ENCODE peak calls at places on chromosomes 6 and 20, in six cellular contexts. One of them, this sample, is unnamed.

GRCh38 chr6:16769131-16769985 is 8.1 kb upstream of the ATXN1 start:
- DNase-seq in GM12878: no peak
- DNase-seq in HL-60: peak; percentile 86
- DNase-seq in A549: peak; percentile 91
- DNase-seq in HepG2: peak; percentile 39
- DNase-seq in GM23338: peak; percentile 26
- DNase-seq in this sample: peak; percentile 84

GRCh38 chr6:6803180-6803978 is 214.9 kb downstream of the LY86 start:
- DNase-seq in GM12878: no peak
- DNase-seq in HL-60: peak; percentile 79
- DNase-seq in A549: peak; percentile 18
- DNase-seq in HepG2: no peak
- DNase-seq in GM23338: no peak
- DNase-seq in this sample: peak; percentile 97

GRCh38 chr6:39062014-39062740 is 13.6 kb downstream of the GLP1R start:
- DNase-seq in GM12878: no peak
- DNase-seq in HL-60: no peak
- DNase-seq in A549: no peak
- DNase-seq in HepG2: no peak
- DNase-seq in GM23338: no peak
- DNase-seq in this sample: no peak

GRCh38 chr6:91804981-91805380 is 1218.1 kb upstream of the MAP3K7 start:
- DNase-seq in GM12878: no peak
- DNase-seq in HL-60: no peak
- DNase-seq in A549: no peak
- DNase-seq in HepG2: no peak
- DNase-seq in GM23338: no peak
- DNase-seq in this sample: no peak

GRCh38 chr6:16562498-16562897 is 198.8 kb downstream of the ATXN1 start:
- DNase-seq in GM12878: no peak
- DNase-seq in HL-60: no peak
- DNase-seq in A549: no peak
- DNase-seq in HepG2: no peak
- DNase-seq in GM23338: no peak
- DNase-seq in this sample: no peak

GRCh38 chr20:49889943-49890650 is 25.2 kb downstream of the SPATA2 start:
- DNase-seq in GM12878: no peak
- DNase-seq in HL-60: no peak
- DNase-seq in A549: no peak
- DNase-seq in HepG2: no peak
- DNase-seq in GM23338: peak; percentile 70
- DNase-seq in this sample: no peak

GRCh38 chr6:152952045-152952444 is 30.8 kb downstream of the FBXO5 start:
- DNase-seq in GM12878: no peak
- DNase-seq in HL-60: no peak
- DNase-seq in A549: no peak
- DNase-seq in HepG2: peak; percentile 34
- DNase-seq in GM23338: peak; percentile 33
- DNase-seq in this sample: no peak

GRCh38 chr6:53800976-53801375 is 6.2 kb downstream of the LRRC1 start:
- DNase-seq in GM12878: no peak
- DNase-seq in HL-60: no peak
- DNase-seq in A549: no peak
- DNase-seq in HepG2: no peak
- DNase-seq in GM23338: no peak
- DNase-seq in this sample: no peak

GRCh38 chr20:23257848-23258746 is 92.5 kb upstream of the NXT1 start:
- DNase-seq in GM12878: no peak
- DNase-seq in HL-60: no peak
- DNase-seq in A549: no peak
- DNase-seq in HepG2: no peak
- DNase-seq in GM23338: no peak
- DNase-seq in this sample: no peak

GRCh38 chr20:10647471-10647870 is 26.3 kb downstream of the JAG1 start:
- DNase-seq in GM12878: no peak
- DNase-seq in HL-60: no peak
- DNase-seq in A549: no peak
- DNase-seq in HepG2: peak; percentile 56
- DNase-seq in GM23338: peak; percentile 70
- DNase-seq in this sample: no peak

GRCh38 chr6:127120109-127120786 is 1.8 kb downstream of the RSPO3 start:
- DNase-seq in GM12878: no peak
- DNase-seq in HL-60: no peak
- DNase-seq in A549: peak; percentile 27
- DNase-seq in HepG2: no peak
- DNase-seq in GM23338: peak; percentile 49
- DNase-seq in this sample: no peak

GRCh38 chr20:20368414-20369352 is 779 bp downstream of the INSM1 start:
- DNase-seq in GM12878: no peak
- DNase-seq in HL-60: no peak
- DNase-seq in A549: peak; percentile 16
- DNase-seq in HepG2: no peak
- DNase-seq in GM23338: peak; percentile 10
- DNase-seq in this sample: no peak

GRCh38 chr6:167567142-167568033 is 242.5 kb downstream of the TTLL2 start:
- DNase-seq in GM12878: no peak
- DNase-seq in HL-60: no peak
- DNase-seq in A549: no peak
- DNase-seq in HepG2: no peak
- DNase-seq in GM23338: no peak
- DNase-seq in this sample: no peak

GRCh38 chr20:35947489-35947888 is 6.8 kb downstream of the SCAND1 start:
- DNase-seq in GM12878: no peak
- DNase-seq in HL-60: no peak
- DNase-seq in A549: peak; percentile 68
- DNase-seq in HepG2: peak; percentile 69
- DNase-seq in GM23338: peak; percentile 86
- DNase-seq in this sample: peak; percentile 42

GRCh38 chr20:38190936-38191371 is 25.9 kb upstream of the TGM2 start:
- DNase-seq in GM12878: no peak
- DNase-seq in HL-60: no peak
- DNase-seq in A549: no peak
- DNase-seq in HepG2: no peak
- DNase-seq in GM23338: no peak
- DNase-seq in this sample: no peak

GRCh38 chr6:144546807-144547206 is 261.7 kb downstream of the UTRN start:
- DNase-seq in GM12878: no peak
- DNase-seq in HL-60: no peak
- DNase-seq in A549: no peak
- DNase-seq in HepG2: no peak
- DNase-seq in GM23338: no peak
- DNase-seq in this sample: no peak

GRCh38 chr20:4637081-4637797 is 84.5 kb upstream of the PRND start:
- DNase-seq in GM12878: no peak
- DNase-seq in HL-60: no peak
- DNase-seq in A549: no peak
- DNase-seq in HepG2: no peak
- DNase-seq in GM23338: no peak
- DNase-seq in this sample: no peak

GRCh38 chr6:56047931-56048520 is 172.6 kb upstream of the BMP5 start:
- DNase-seq in GM12878: no peak
- DNase-seq in HL-60: no peak
- DNase-seq in A549: no peak
- DNase-seq in HepG2: no peak
- DNase-seq in GM23338: no peak
- DNase-seq in this sample: no peak

GRCh38 chr6:56048601-56049000 is 173.2 kb upstream of the BMP5 start:
- DNase-seq in GM12878: no peak
- DNase-seq in HL-60: no peak
- DNase-seq in A549: no peak
- DNase-seq in HepG2: no peak
- DNase-seq in GM23338: no peak
- DNase-seq in this sample: no peak

GRCh38 chr6:56043761-56044160 is 168.4 kb upstream of the BMP5 start:
- DNase-seq in GM12878: no peak
- DNase-seq in HL-60: no peak
- DNase-seq in A549: no peak
- DNase-seq in HepG2: no peak
- DNase-seq in GM23338: no peak
- DNase-seq in this sample: no peak

GRCh38 chr6:56043076-56043475 is 167.7 kb upstream of the BMP5 start:
- DNase-seq in GM12878: no peak
- DNase-seq in HL-60: no peak
- DNase-seq in A549: no peak
- DNase-seq in HepG2: no peak
- DNase-seq in GM23338: no peak
- DNase-seq in this sample: no peak

GRCh38 chr6:56046576-56046975 is 171.2 kb upstream of the BMP5 start:
- DNase-seq in GM12878: no peak
- DNase-seq in HL-60: peak; percentile 16
- DNase-seq in A549: no peak
- DNase-seq in HepG2: no peak
- DNase-seq in GM23338: no peak
- DNase-seq in this sample: no peak
- TF ChIP-seq REST in GM12878: no peak
- TF ChIP-seq REST in HL-60: no peak
- TF ChIP-seq REST in A549: no peak
- TF ChIP-seq REST in HepG2: no peak
- TF ChIP-seq REST in GM23338: no peak
- TF ChIP-seq REST in this sample: no peak

GRCh38 chr6:85192596-85192995 is 257.3 kb upstream of the NT5E start:
- DNase-seq in GM12878: no peak
- DNase-seq in HL-60: no peak
- DNase-seq in A549: no peak
- DNase-seq in HepG2: no peak
- DNase-seq in GM23338: no peak
- DNase-seq in this sample: no peak

GRCh38 chr6:85185977-85186376 is 263.9 kb upstream of the NT5E start:
- DNase-seq in GM12878: no peak
- DNase-seq in HL-60: no peak
- DNase-seq in A549: no peak
- DNase-seq in HepG2: no peak
- DNase-seq in GM23338: no peak
- DNase-seq in this sample: no peak

GRCh38 chr6:85192186-85192585 is 257.7 kb upstream of the NT5E start:
- DNase-seq in GM12878: no peak
- DNase-seq in HL-60: no peak
- DNase-seq in A549: no peak
- DNase-seq in HepG2: no peak
- DNase-seq in GM23338: no peak
- DNase-seq in this sample: no peak

GRCh38 chr6:85191656-85192055 is 258.2 kb upstream of the NT5E start:
- DNase-seq in GM12878: no peak
- DNase-seq in HL-60: no peak
- DNase-seq in A549: no peak
- DNase-seq in HepG2: no peak
- DNase-seq in GM23338: no peak
- DNase-seq in this sample: no peak

DNA sequence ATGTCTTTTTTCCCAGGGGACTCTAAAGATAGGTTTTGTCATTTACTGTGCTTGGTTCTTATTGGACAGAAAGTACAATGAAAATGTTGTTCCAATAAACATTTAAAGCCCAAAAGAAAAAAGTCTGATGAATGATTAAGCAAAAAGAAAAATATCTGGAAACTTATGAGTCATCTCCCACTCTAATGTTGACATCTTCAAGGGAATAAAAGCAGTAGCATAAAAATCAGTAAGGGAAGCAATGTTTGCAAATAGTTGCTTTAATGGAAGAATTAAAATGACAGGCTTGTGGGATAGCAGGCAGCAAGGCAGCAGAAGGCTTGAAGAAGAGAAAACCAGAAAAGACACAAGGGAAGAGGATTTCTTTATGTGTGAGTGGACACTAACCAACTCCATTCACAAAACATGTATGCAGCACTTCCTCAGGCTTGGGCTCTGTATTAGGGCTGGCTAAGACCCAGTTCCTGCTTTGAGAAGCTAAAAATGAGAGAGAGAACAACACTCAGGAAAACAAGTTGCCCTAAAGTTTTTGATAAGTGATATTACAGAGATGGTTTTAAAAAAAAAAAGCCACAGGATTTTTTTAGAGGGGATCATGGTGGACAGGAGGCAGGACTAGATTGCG is 263.2 kb upstream of the NT5E start:
- DNase-seq in GM12878: no peak
- DNase-seq in HL-60: no peak
- DNase-seq in A549: no peak
- DNase-seq in HepG2: no peak
- DNase-seq in GM23338: no peak
- DNase-seq in this sample: no peak
- TF ChIP-seq REST in GM12878: no peak
- TF ChIP-seq REST in HL-60: no peak
- TF ChIP-seq REST in A549: no peak
- TF ChIP-seq REST in HepG2: no peak
- TF ChIP-seq REST in GM23338: no peak
- TF ChIP-seq REST in this sample: no peak

GRCh38 chr20:53943522-53944291 is 126.7 kb downstream of the BCAS1 start:
- DNase-seq in GM12878: no peak
- DNase-seq in HL-60: no peak
- DNase-seq in A549: no peak
- DNase-seq in HepG2: peak; percentile 34
- DNase-seq in GM23338: peak; percentile 50
- DNase-seq in this sample: no peak
- TF ChIP-seq REST in GM12878: no peak
- TF ChIP-seq REST in HL-60: no peak
- TF ChIP-seq REST in A549: no peak
- TF ChIP-seq REST in HepG2: no peak
- TF ChIP-seq REST in GM23338: no peak
- TF ChIP-seq REST in this sample: no peak

GRCh38 chr6:40328988-40329545 is 258.1 kb downstream of the LRFN2 start:
- DNase-seq in GM12878: no peak
- DNase-seq in HL-60: no peak
- DNase-seq in A549: no peak
- DNase-seq in HepG2: no peak
- DNase-seq in GM23338: peak; percentile 82
- DNase-seq in this sample: no peak

GRCh38 chr6:40330301-40330721 is 256.9 kb downstream of the LRFN2 start:
- DNase-seq in GM12878: no peak
- DNase-seq in HL-60: no peak
- DNase-seq in A549: no peak
- DNase-seq in HepG2: no peak
- DNase-seq in GM23338: peak; percentile 75
- DNase-seq in this sample: no peak

GRCh38 chr6:40325791-40326190 is 261.4 kb downstream of the LRFN2 start:
- DNase-seq in GM12878: no peak
- DNase-seq in HL-60: no peak
- DNase-seq in A549: no peak
- DNase-seq in HepG2: no peak
- DNase-seq in GM23338: no peak
- DNase-seq in this sample: no peak

GRCh38 chr6:40326689-40327404 is 260.3 kb downstream of the LRFN2 start:
- DNase-seq in GM12878: no peak
- DNase-seq in HL-60: no peak
- DNase-seq in A549: no peak
- DNase-seq in HepG2: no peak
- DNase-seq in GM23338: no peak
- DNase-seq in this sample: no peak

DNA sequence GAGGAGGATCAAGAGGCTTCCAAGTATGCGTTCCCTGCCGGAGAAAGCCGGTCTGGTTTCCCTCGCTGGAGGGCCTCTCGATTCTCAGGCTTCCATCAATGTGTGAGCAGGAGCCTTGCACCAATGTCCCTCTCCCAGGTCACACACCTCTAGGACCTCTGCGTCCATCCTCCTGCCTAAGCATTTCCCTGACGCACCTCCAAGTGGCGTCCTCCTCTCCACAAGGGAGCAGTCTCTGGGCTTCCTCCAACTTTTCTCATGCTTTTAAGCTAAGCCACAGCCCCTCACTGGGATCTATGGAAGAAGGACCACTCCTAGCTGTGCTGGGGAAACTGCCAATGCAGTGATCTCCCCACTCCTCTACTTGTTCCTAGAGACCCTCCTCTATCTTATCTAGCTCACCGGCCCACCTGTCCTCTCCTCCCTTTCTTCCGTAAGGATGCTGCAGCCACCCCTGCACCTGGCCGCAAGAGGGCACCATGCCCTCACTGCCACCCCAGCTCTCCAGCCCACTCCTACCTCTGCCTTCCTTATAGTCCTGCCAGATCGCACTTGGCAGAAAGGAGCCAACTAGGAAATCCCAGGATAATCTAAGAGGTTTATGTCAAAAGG is 258.7 kb downstream of the LRFN2 start:
- DNase-seq in GM12878: no peak
- DNase-seq in HL-60: no peak
- DNase-seq in A549: peak; percentile 10
- DNase-seq in HepG2: no peak
- DNase-seq in GM23338: peak; percentile 91
- DNase-seq in this sample: peak; percentile 33
- TF ChIP-seq REST in GM12878: no peak
- TF ChIP-seq REST in HL-60: no peak
- TF ChIP-seq REST in A549: no peak
- TF ChIP-seq REST in HepG2: no peak
- TF ChIP-seq REST in GM23338: no peak
- TF ChIP-seq REST in this sample: no peak

This sample was measured in HCT116.